ENCODE peak calls at places on chromosomes 6 and 20, in five cellular contexts. L is cardiac septum, S is adipocyte, B is nephron progenitor cell, Z is mammary epithelial cell. M is an unnamed sample.
A peak's percentile ranks its signal among the peaks of the same experiment; 100 is the strongest.

GRCh38 chr6:3410385-3411360 is 46.2 kb downstream of the SLC22A23 start:
- DNase-seq in L (no peak), S (peak; percentile 84), B (peak; percentile 75), Z (no peak), M (peak; percentile 30)

GRCh38 chr20:38764563-38765355 is 16.5 kb downstream of the ACTR5 start:
- DNase-seq in L (no peak), S (peak; percentile 80), B (no peak), Z (peak; percentile 90), M (no peak)

GRCh38 chr20:46267108-46267820 is 41.0 kb downstream of the CDH22 start:
- DNase-seq in L (no peak), S (no peak), B (no peak), Z (no peak), M (no peak)

GRCh38 chr6:73585566-73586415 is 65.0 kb upstream of the EEF1A1 start:
- DNase-seq in L (no peak), S (peak; percentile 94), B (no peak), Z (peak; percentile 63), M (peak; percentile 15)

GRCh38 chr20:12056836-12057235 is 139.1 kb downstream of the BTBD3 start:
- DNase-seq in L (no peak), S (no peak), B (no peak), Z (no peak), M (no peak)

GRCh38 chr20:17612287-17612974 is 42.6 kb downstream of the DSTN start:
- DNase-seq in L (no peak), S (peak; percentile 70), B (no peak), Z (peak; percentile 41), M (no peak)

GRCh38 chr6:110044093-110044492 is 66.0 kb downstream of the GPR6 start:
- DNase-seq in L (no peak), S (no peak), B (no peak), Z (peak; percentile 19), M (no peak)

GRCh38 chr20:59958123-59958522 is at the start of gene CDH26:
- DNase-seq in L (no peak), S (no peak), B (no peak), Z (no peak), M (peak; percentile 23)

GRCh38 chr6:2460216-2460734 is 214.9 kb upstream of the GMDS start:
- DNase-seq in L (no peak), S (no peak), B (no peak), Z (no peak), M (no peak)

GRCh38 chr6:112311950-112312547 is 35.1 kb upstream of the RFPL4B start:
- DNase-seq in L (no peak), S (peak; percentile 76), B (no peak), Z (no peak), M (peak; percentile 50)

M was measured in NCI-H774.